ENCODE peak calls at places on chromosomes 7 and 10, in four cellular contexts. W, H, L and F are unnamed samples.

GRCh38 chr7:17234398-17235021 is 63.9 kb upstream of the AHR start:
- DNase-seq in W (no peak), H (peak; percentile 85), L (no peak), F (no peak)

GRCh38 chr7:4790078-4790465 is 14.6 kb downstream of the AP5Z1 start:
- DNase-seq in W (no peak), H (no peak), L (no peak), F (no peak)

GRCh38 chr7:108270385-108270784 is 140.2 kb upstream of the LAMB4 start:
- DNase-seq in W (no peak), H (no peak), L (no peak), F (no peak)

GRCh38 chr7:155803418-155804376 is 8.6 kb downstream of the SHH start:
- DNase-seq in W (no peak), H (no peak), L (no peak), F (peak; percentile 91)

GRCh38 chr10:84264611-84265141 is 19.8 kb downstream of the RGR start:
- DNase-seq in W (peak; percentile 76), H (peak; percentile 88), L (peak; percentile 76), F (no peak)

GRCh38 chr10:11208908-11209809 is 191.5 kb downstream of the CELF2 start:
- DNase-seq in W (no peak), H (peak; percentile 72), L (no peak), F (no peak)

GRCh38 chr10:52232561-52233350 is 81.3 kb upstream of the DKK1 start:
- DNase-seq in W (no peak), H (no peak), L (no peak), F (no peak)

GRCh38 chr7:105246195-105247078 is 142.3 kb downstream of the SRPK2 start:
- DNase-seq in W (no peak), H (no peak), L (no peak), F (no peak)

GRCh38 chr10:15180736-15181135 is 12.2 kb upstream of the NMT2 start:
- DNase-seq in W (no peak), H (no peak), L (no peak), F (no peak)

GRCh38 chr10:71763352-71764127 is 9.8 kb downstream of the VSIR start:
- DNase-seq in W (no peak), H (no peak), L (no peak), F (no peak)

GRCh38 chr7:16083931-16084330 is 337.4 kb downstream of the CRPPA start:
- DNase-seq in W (no peak), H (no peak), L (no peak), F (no peak)

GRCh38 chr7:83271212-83272099 is 108.8 kb upstream of the PCLO start:
- DNase-seq in W (no peak), H (no peak), L (no peak), F (no peak)

GRCh38 chr7:51774178-51774577 is 457.6 kb upstream of the COBL start:
- DNase-seq in W (no peak), H (no peak), L (no peak), F (no peak)

GRCh38 chr10:59025981-59026730 is 150.3 kb upstream of the PHYHIPL start:
- DNase-seq in W (no peak), H (no peak), L (no peak), F (no peak)

GRCh38 chr7:115357213-115357999 is 435.5 kb downstream of the MDFIC start:
- DNase-seq in W (no peak), H (no peak), L (no peak), F (no peak)

GRCh38 chr10:14481752-14482151 is 151.0 kb upstream of the FRMD4A start:
- DNase-seq in W (peak; percentile 59), H (no peak), L (no peak), F (no peak)

GRCh38 chr7:98565114-98565513 is 52.0 kb upstream of the NPTX2 start:
- DNase-seq in W (no peak), H (no peak), L (no peak), F (no peak)

GRCh38 chr7:36210542-36210941 is 57.5 kb downstream of the EEPD1 start:
- DNase-seq in W (no peak), H (no peak), L (no peak), F (no peak)